ENCODE peak calls at places on chromosomes 13 and 19, in eight cellular contexts. T is NCI-H1092; X is thoracic aorta; W is GDM1; U is EL; B is stimulated activated CD4-positive, alpha-beta T cell treated with anti-CD3 and anti-CD28 coated beads, Interleukin-1b, Interleukin-23, amount 100 ng/mL, for 1 hour; C is tibial nerve; I is mucosa of gallbladder. S is an unnamed sample.

GRCh38 chr13:43511260-43511970 is 275.4 kb downstream of the ENOX1 start:
- DNase-seq in U (no peak), C (no peak), X (no peak), W (no peak), B (no peak), I (no peak), T (no peak), S (no peak)

GRCh38 chr13:46469064-46469463 is 82.0 kb upstream of the RUBCNL start:
- DNase-seq in U (peak), T (no peak), W (no peak), X (no peak), I (no peak), B (no peak), C (no peak), S (no peak)

GRCh38 chr13:106260352-106260751 is 275.1 kb downstream of the EFNB2 start:
- DNase-seq in C (no peak), U (no peak), B (no peak), I (no peak), W (no peak), X (no peak), T (no peak), S (no peak)

GRCh38 chr13:27605610-27606200 is 14.6 kb downstream of the LNX2 start:
- DNase-seq in I (no peak), B (no peak), T (no peak), X (no peak), U (no peak), C (no peak), W (no peak), S (no peak)

GRCh38 chr19:54465367-54466109 is 2.0 kb upstream of the LENG9 start:
- DNase-seq in C (no peak), W (no peak), X (no peak), B (no peak), I (no peak), T (no peak), U (no peak), S (no peak)

GRCh38 chr19:34676697-34677385 is at the start of gene SCGB2B2:
- DNase-seq in C (no peak), W (no peak), U (no peak), I (no peak), X (no peak), B (peak), T (peak), S (peak)

GRCh38 chr19:33496496-33496895 is 25.1 kb downstream of the PEPD start:
- DNase-seq in C (no peak), U (no peak), X (no peak), B (no peak), I (no peak), W (no peak), T (no peak), S (no peak)

GRCh38 chr19:18506101-18506534 is 15.8 kb downstream of the ELL start:
- DNase-seq in I (no peak), C (no peak), T (no peak), X (no peak), U (no peak), W (no peak), B (no peak), S (no peak)

GRCh38 chr13:45055902-45056648 is 64.2 kb upstream of the GTF2F2 start:
- DNase-seq in W (no peak), X (no peak), I (no peak), C (peak), T (no peak), B (no peak), U (peak), S (no peak)

GRCh38 chr13:50161052-50161451 is 145.8 kb downstream of the KCNRG start:
- DNase-seq in X (no peak), U (peak), B (no peak), C (no peak), I (no peak), W (no peak), T (no peak), S (no peak)

GRCh38 chr19:17686592-17687042 is 1.5 kb downstream of the UNC13A start:
- DNase-seq in T (no peak), X (no peak), B (no peak), U (peak), I (no peak), C (no peak), W (no peak), S (no peak)

GRCh38 chr13:19967619-19968018 is 9.1 kb downstream of the ZMYM2 start:
- DNase-seq in X (no peak), C (no peak), T (no peak), B (no peak), U (no peak), I (no peak), W (no peak), S (no peak)

GRCh38 chr19:23698711-23699520 is 11.9 kb upstream of the ZNF675 start:
- DNase-seq in U (peak), C (no peak), I (no peak), W (no peak), X (no peak), B (no peak), T (no peak), S (no peak)

GRCh38 chr19:18006895-18007604 is 920 bp upstream of the ARRDC2 start:
- DNase-seq in T (peak), C (peak), I (peak), X (no peak), U (peak), W (peak), B (peak), S (peak)

GRCh38 chr19:55146648-55147218 is 2.3 kb downstream of the TNNT1 start:
- DNase-seq in C (no peak), W (peak), U (peak), T (no peak), B (no peak), I (no peak), X (no peak), S (no peak)

GRCh38 chr13:114038211-114038613 is 64.3 kb upstream of the C13orf46 start:
- DNase-seq in U (no peak), I (no peak), B (no peak), C (no peak), T (peak), W (no peak), X (no peak), S (no peak)

GRCh38 chr19:12723643-12724426 is at the start of gene TNPO2:
- DNase-seq in W (peak), I (peak), B (peak), U (peak), T (peak), C (peak), X (no peak), S (no peak)

GRCh38 chr13:26538363-26539317 is 18.8 kb upstream of the WASF3 start:
- DNase-seq in X (no peak), I (no peak), W (no peak), U (no peak), T (peak), C (no peak), B (no peak), S (no peak)

GRCh38 chr19:56314018-56314583 is 538 bp downstream of the ZSCAN5A start:
- DNase-seq in B (no peak), I (no peak), C (peak), T (no peak), X (no peak), W (no peak), U (no peak), S (no peak)

GRCh38 chr19:2887391-2887914 is 13.3 kb upstream of the ZNF57 start:
- DNase-seq in B (no peak), T (peak), C (peak), U (peak), W (peak), I (no peak), X (no peak), S (no peak)

GRCh38 chr13:76462003-76462402 is 424.2 kb downstream of the KCTD12 start:
- DNase-seq in X (no peak), B (no peak), I (no peak), T (no peak), W (no peak), U (no peak), C (no peak), S (no peak)

GRCh38 chr13:91655731-91656130 is 257.3 kb downstream of the GPC5 start:
- DNase-seq in W (no peak), T (no peak), U (no peak), C (no peak), B (no peak), X (no peak), I (no peak), S (no peak)

GRCh38 chr13:102089722-102090121 is 312.1 kb downstream of the FGF14 start:
- DNase-seq in C (no peak), I (no peak), W (no peak), X (no peak), U (no peak), T (no peak), B (no peak), S (no peak)

GRCh38 chr13:99041337-99041736 is 63.5 kb upstream of the DOCK9 start:
- DNase-seq in T (no peak), C (no peak), U (no peak), I (no peak), X (no peak), B (no peak), W (no peak), S (no peak)

GRCh38 chr13:110390572-110390971 is 83.5 kb downstream of the COL4A2 start:
- DNase-seq in W (no peak), T (no peak), U (peak), I (no peak), C (no peak), X (no peak), B (no peak), S (no peak)

GRCh38 chr13:45779901-45780300 is 71.7 kb downstream of the SIAH3 start:
- DNase-seq in T (no peak), I (no peak), X (no peak), W (no peak), U (no peak), C (no peak), B (no peak), S (no peak)

GRCh38 chr13:41050041-41050440 is 11.3 kb upstream of the WBP4 start:
- DNase-seq in X (no peak), B (no peak), C (no peak), T (no peak), W (no peak), U (no peak), I (no peak), S (no peak)

GRCh38 chr13:37136187-37136586 is 30.7 kb upstream of the CSNK1A1L start:
- DNase-seq in B (no peak), W (no peak), T (no peak), I (no peak), C (no peak), U (peak), X (no peak), S (no peak)

GRCh38 chr19:10544242-10544752 is 593 bp downstream of the ATG4D start:
- DNase-seq in X (no peak), W (no peak), B (no peak), I (peak), T (no peak), U (no peak), C (no peak), S (no peak)

GRCh38 chr19:1026189-1027019 is at the start of gene CNN2:
- DNase-seq in W (peak), U (peak), B (no peak), T (no peak), C (peak), X (no peak), I (peak), S (no peak)

GRCh38 chr13:113744197-113745000 is 14.6 kb upstream of the TMEM255B start:
- DNase-seq in U (no peak), W (no peak), X (no peak), T (no peak), C (no peak), I (no peak), B (no peak), S (peak)

GRCh38 chr19:4361152-4362037 is 18.0 kb downstream of the MPND start:
- DNase-seq in X (no peak), T (no peak), U (no peak), W (no peak), B (no peak), I (no peak), C (no peak), S (no peak)

GRCh38 chr13:110329798-110330461 is 22.8 kb downstream of the COL4A2 start:
- DNase-seq in T (no peak), C (no peak), X (no peak), W (no peak), U (peak), I (no peak), B (no peak), S (no peak)

GRCh38 chr13:98083507-98083906 is 59.4 kb upstream of the FARP1 start:
- DNase-seq in B (no peak), W (no peak), I (no peak), T (no peak), X (no peak), C (no peak), U (peak), S (no peak)

GRCh38 chr13:40457844-40458243 is 208.6 kb downstream of the FOXO1 start:
- DNase-seq in W (no peak), U (no peak), I (no peak), B (no peak), X (no peak), C (no peak), T (no peak), S (no peak)

GRCh38 chr13:105918842-105919741 is 616.4 kb downstream of the EFNB2 start:
- DNase-seq in T (no peak), C (no peak), I (peak), X (no peak), B (no peak), W (no peak), U (peak), S (no peak)

GRCh38 chr13:62706035-62706434 is 1290.4 kb upstream of the PCDH20 start:
- DNase-seq in U (no peak), B (no peak), I (no peak), T (no peak), W (no peak), C (no peak), X (no peak), S (no peak)

S was measured in NCI-H2107.